ENCODE peak calls at places on chromosomes 13 and 19, in ten cellular contexts. S is GM12878, K is esophagus muscularis mucosa, H is transverse colon, J is H1, G is stomach, E is HCT116, U is breast epithelium, V is endothelial cell of umbilical vein, C is sigmoid colon. A is an unnamed sample.

GRCh38 chr13:103852036-103852435 is 785.8 kb upstream of the SLC10A2 start:
- DNase-seq in S (no peak), K (no peak), H (no peak), J (no peak), G (no peak), E (no peak), U (no peak), V (no peak), C (no peak), A (no peak)

GRCh38 chr13:27965740-27966640 is 3.1 kb downstream of the CDX2 start:
- DNase-seq in S (no peak), K (no peak), H (peak; percentile 46), J (peak; percentile 91), G (peak; percentile 26), E (no peak), U (no peak), V (no peak), C (no peak), A (no peak)

GRCh38 chr19:55179570-55180484 is at the start of gene SYT5:
- DNase-seq in S (no peak), K (no peak), H (peak; percentile 46), J (no peak), G (peak; percentile 40), E (no peak), U (no peak), V (no peak), C (no peak), A (no peak)

GRCh38 chr19:6495947-6496346 is 6.2 kb downstream of the TUBB4A start:
- DNase-seq in S (no peak), K (no peak), H (no peak), J (no peak), G (no peak), E (no peak), U (no peak), V (no peak), C (no peak), A (no peak)

GRCh38 chr19:41189425-41190065 is 3.5 kb upstream of the CYP2S1 start:
- DNase-seq in S (no peak), K (no peak), H (no peak), J (peak; percentile 85), G (no peak), E (no peak), U (no peak), V (no peak), C (no peak), A (no peak)

GRCh38 chr19:30064021-30064699 is 122.1 kb downstream of the URI1 start:
- DNase-seq in S (no peak), K (no peak), H (peak; percentile 4), J (no peak), G (no peak), E (no peak), U (no peak), V (no peak), C (peak; percentile 40), A (peak; percentile 58)

GRCh38 chr19:632228-633067 is 889 bp downstream of the POLRMT start:
- DNase-seq in S (no peak), K (no peak), H (peak; percentile 78), J (no peak), G (no peak), E (no peak), U (no peak), V (peak; percentile 31), C (no peak), A (no peak)

GRCh38 chr13:95301135-95301946 is at the start of gene ABCC4:
- DNase-seq in S (no peak), K (no peak), H (peak; percentile 73), J (peak; percentile 25), G (peak; percentile 70), E (peak; percentile 53), U (no peak), V (peak; percentile 72), C (peak; percentile 88), A (no peak)

GRCh38 chr19:18170714-18171255 is 2.8 kb upstream of the IFI30 start:
- DNase-seq in S (peak; percentile 90), K (no peak), H (peak; percentile 65), J (no peak), G (no peak), E (no peak), U (no peak), V (no peak), C (no peak), A (peak; percentile 88)
- TF ChIP-seq POLR2A in S (no peak), K (no peak), H (peak; percentile 34), J (no peak), G (no peak), E (no peak), U (no peak), V (no peak), C (no peak), A (no peak)

GRCh38 chr19:16060294-16060693 is 16.0 kb upstream of the TPM4 start:
- DNase-seq in S (no peak), K (no peak), H (no peak), J (no peak), G (no peak), E (no peak), U (no peak), V (no peak), C (no peak), A (no peak)
- TF ChIP-seq POLR2AphosphoS5 in S (no peak), K (no peak), H (no peak), J (no peak), G (no peak), E (no peak), U (no peak), V (no peak), C (no peak), A (no peak)

GRCh38 chr13:51423766-51424165 is 29.1 kb downstream of the INTS6 start:
- DNase-seq in S (no peak), K (no peak), H (no peak), J (no peak), G (no peak), E (no peak), U (no peak), V (no peak), C (no peak), A (no peak)

GRCh38 chr13:51426982-51427381 is 25.9 kb downstream of the INTS6 start:
- DNase-seq in S (no peak), K (no peak), H (no peak), J (no peak), G (no peak), E (no peak), U (no peak), V (no peak), C (no peak), A (no peak)

GRCh38 chr13:51422484-51422883 is 30.4 kb downstream of the INTS6 start:
- DNase-seq in S (no peak), K (no peak), H (no peak), J (no peak), G (no peak), E (no peak), U (no peak), V (no peak), C (no peak), A (no peak)

GRCh38 chr13:51420681-51421476 is 32.0 kb downstream of the INTS6 start:
- DNase-seq in S (no peak), K (no peak), H (no peak), J (no peak), G (no peak), E (no peak), U (no peak), V (no peak), C (no peak), A (no peak)

GRCh38 chr13:51425410-51426042 is 27.3 kb downstream of the INTS6 start:
- DNase-seq in S (no peak), K (no peak), H (no peak), J (no peak), G (no peak), E (no peak), U (no peak), V (no peak), C (no peak), A (no peak)
- H3K4me3 ChIP-seq in S (no peak overlapping the region), K (no peak overlapping the region), H (no peak overlapping the region), J (peak overlapping the region; percentile 11), G (no peak overlapping the region), E (no peak overlapping the region), U (no peak overlapping the region), V (no peak overlapping the region), C (no peak overlapping the region), A (no peak overlapping the region)

GRCh38 chr19:57350877-57351805 is at the start of gene ZNF304:
- DNase-seq in S (peak; percentile 73), K (peak; percentile 97), H (peak; percentile 92), J (peak; percentile 80), G (peak; percentile 93), E (peak; percentile 91), U (peak; percentile 90), V (peak; percentile 95), C (peak; percentile 97), A (no peak)
- TF ChIP-seq POLR2A in S (peak; percentile 62), K (no peak), H (no peak), J (no peak), G (no peak), E (no peak), U (no peak), V (peak; percentile 73), C (no peak), A (no peak)

GRCh38 chr19:38711726-38712153 is 32.5 kb downstream of the CAPN12 start:
- DNase-seq in S (no peak), K (no peak), H (peak; percentile 31), J (no peak), G (no peak), E (no peak), U (no peak), V (no peak), C (peak; percentile 90), A (no peak)
- TF ChIP-seq POLR2AphosphoS5 in S (no peak), K (peak; percentile 77), H (peak; percentile 35), J (no peak), G (no peak), E (no peak), U (peak; percentile 37), V (no peak), C (peak; percentile 52), A (peak; percentile 9)

A was measured in vagina.